ENCODE peak calls at places on chromosomes 12 and 14, in four cellular contexts. N is AG04450, P is endothelial cell of umbilical vein, G is thoracic aorta. O is an unnamed sample.

GRCh38 chr14:100524933-100525243 is 62.3 kb downstream of the BEGAIN start:
- DNase-seq in N (no peak), P (no peak), G (no peak), O (no peak)

GRCh38 chr14:100665518-100666032 is 61.1 kb upstream of the DLK1 start:
- DNase-seq in N (no peak), P (no peak), G (no peak), O (no peak)

GRCh38 chr14:67806228-67806627 is 10.2 kb downstream of the ZFYVE26 start:
- DNase-seq in N (no peak), P (no peak), G (no peak), O (peak)

GRCh38 chr12:103268831-103269514 is 226.8 kb downstream of the C12orf42 start:
- DNase-seq in N (no peak), P (no peak), G (no peak), O (no peak)

GRCh38 chr14:95547626-95548327 is 12.9 kb downstream of the GLRX5 start:
- DNase-seq in N (no peak), P (peak), G (no peak), O (no peak)

GRCh38 chr12:7493006-7493405 is 10.6 kb downstream of the CD163 start:
- DNase-seq in N (no peak), P (no peak), G (no peak), O (no peak)

GRCh38 chr12:120861074-120861795 is 42.9 kb downstream of the SPPL3 start:
- DNase-seq in N (no peak), P (no peak), G (no peak), O (no peak)

GRCh38 chr14:104732355-104732804 is 8.4 kb downstream of the ADSS1 start:
- DNase-seq in N (no peak), P (no peak), G (no peak), O (no peak)

GRCh38 chr12:79776111-79776510 is 85.3 kb upstream of the PAWR start:
- DNase-seq in N (no peak), P (peak), G (no peak), O (no peak)

GRCh38 chr14:32246751-32247150 is 43.7 kb upstream of the RNU6-8 start:
- DNase-seq in N (no peak), P (no peak), G (no peak), O (no peak)

GRCh38 chr14:32249780-32250179 is 46.7 kb upstream of the RNU6-8 start:
- DNase-seq in N (no peak), P (no peak), G (no peak), O (no peak)

GRCh38 chr14:32244404-32244803 is 41.3 kb upstream of the RNU6-8 start:
- DNase-seq in N (no peak), P (no peak), G (no peak), O (no peak)
- TF ChIP-seq CTCF in N (peak), P (no peak), G (no peak), O (peak)

DNA sequence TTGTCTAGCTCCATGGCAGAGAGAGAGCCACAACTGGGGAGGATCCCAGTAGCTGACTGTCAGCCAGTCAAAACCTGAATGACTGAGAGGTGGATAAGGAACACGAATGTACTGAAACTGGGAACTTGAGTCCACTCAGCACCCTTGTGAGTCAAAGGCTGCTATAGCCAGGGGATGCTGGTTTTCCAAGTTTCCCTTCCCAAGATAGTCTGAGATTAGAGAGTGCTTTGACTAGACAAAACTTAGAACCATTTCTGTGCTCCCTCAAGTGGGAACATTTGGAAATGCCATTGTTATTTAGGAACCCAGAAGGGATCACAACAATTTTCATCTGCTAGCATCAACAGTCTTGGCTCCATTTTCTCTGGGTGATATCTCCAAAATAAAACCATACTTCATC is 4.0 kb downstream of the PRKAG1 start:
- DNase-seq in N (no peak), P (no peak), G (no peak), O (no peak)
- TF ChIP-seq CTCF in N (peak), P (peak), G (no peak), O (peak)

GRCh38 chr14:35779368-35779767 is 29.7 kb downstream of the RALGAPA1 start:
- DNase-seq in N (no peak), P (no peak), G (no peak), O (no peak)
- TF ChIP-seq CTCF in N (no peak), P (no peak), G (no peak), O (no peak)

DNA sequence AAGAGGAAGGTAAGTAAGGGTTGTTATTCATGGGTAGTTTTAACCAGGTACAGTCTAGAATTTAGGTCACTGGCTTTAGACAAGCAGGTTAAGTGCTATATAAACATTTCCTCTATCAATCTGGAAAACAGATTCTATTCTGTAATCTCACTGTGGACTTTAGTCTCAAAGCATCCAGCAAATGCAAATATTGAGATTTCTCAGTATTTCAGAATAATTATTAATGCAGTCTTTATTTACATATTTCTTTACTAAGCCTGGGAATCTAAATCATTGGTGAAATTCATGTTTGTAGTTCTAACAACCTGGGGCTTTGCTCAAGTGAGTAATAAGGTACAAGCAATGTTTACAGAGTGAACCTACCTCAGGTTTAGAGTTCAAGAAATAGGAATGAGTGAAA is 61.9 kb downstream of the SLC41A2 start:
- DNase-seq in N (no peak), P (no peak), G (no peak), O (no peak)
- TF ChIP-seq CTCF in N (no peak), P (no peak), G (no peak), O (no peak)

GRCh38 chr14:103050935-103051334 is 6.4 kb downstream of the CDC42BPB start:
- DNase-seq in N (no peak), P (no peak), G (no peak), O (no peak)
- TF ChIP-seq CTCF in N (no peak), P (no peak), G (no peak), O (no peak)

DNA sequence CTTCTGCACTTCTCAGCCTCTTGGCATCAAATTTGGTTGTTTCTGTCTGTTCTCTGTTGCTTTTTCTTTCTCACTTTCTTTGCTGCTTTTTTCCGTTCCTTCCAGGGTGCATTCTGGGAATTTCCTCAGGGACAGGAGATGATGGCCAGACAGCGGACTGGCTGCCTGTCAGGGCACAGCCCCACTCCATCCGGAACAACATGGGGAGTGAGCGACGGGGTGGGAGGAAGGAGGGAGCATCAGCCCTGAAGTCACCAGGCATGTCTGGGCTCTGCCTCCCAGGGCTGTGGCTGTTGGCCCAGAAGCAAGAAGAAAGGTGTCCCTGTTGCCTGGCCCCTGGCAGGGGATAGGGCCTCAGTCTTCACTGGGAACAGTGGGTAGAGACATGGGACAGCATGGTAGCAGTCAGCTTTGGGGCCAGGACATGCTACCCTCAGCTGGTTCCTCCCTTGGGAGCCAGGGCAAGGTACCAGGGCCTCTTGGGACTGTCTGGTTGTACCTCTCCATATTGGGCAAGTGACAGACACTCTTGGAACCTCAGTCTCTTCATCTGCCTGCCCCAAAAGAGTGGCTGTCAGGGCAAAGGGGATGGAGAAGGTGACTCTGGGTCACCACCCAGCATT is 8.6 kb downstream of the PGF start:
- DNase-seq in N (no peak), P (no peak), G (no peak), O (no peak)
- TF ChIP-seq CTCF in N (no peak), P (no peak), G (peak), O (no peak)